ENCODE peak calls at places on chromosome 5, in nine cellular contexts. S is fibroblast of mammary gland, K is dorsolateral prefrontal cortex, P is LNCaP clone FGC, H is coronary artery, Z is epithelial cell of esophagus, M is A549, T is vagina, N is PC-3. O is an unnamed sample.

GRCh38 chr5:8247485-8247884 is 378.5 kb downstream of the MTRR start:
- DNase-seq in T (no peak), P (no peak), N (peak), M (no peak), S (no peak), Z (no peak), K (no peak), H (no peak), O (no peak)

GRCh38 chr5:103260951-103261350 is 2.4 kb downstream of the MACIR start:
- DNase-seq in T (no peak), N (no peak), H (no peak), Z (no peak), S (no peak), K (no peak), M (no peak), P (no peak), O (no peak)

GRCh38 chr5:10724799-10725507 is 36.1 kb downstream of the DAP start:
- DNase-seq in N (peak), Z (peak), K (no peak), M (peak), P (no peak), H (peak), T (no peak), S (peak), O (peak)

GRCh38 chr5:140567136-140567818 is 2.6 kb downstream of the SLC35A4 start:
- DNase-seq in S (no peak), M (no peak), P (no peak), H (no peak), N (no peak), T (no peak), Z (no peak), K (no peak), O (no peak)

GRCh38 chr5:135213034-135213386 is 179.0 kb upstream of the PITX1 start:
- DNase-seq in H (no peak), P (no peak), S (no peak), T (no peak), K (no peak), N (no peak), Z (no peak), M (no peak), O (no peak)

GRCh38 chr5:143890475-143890874 is 78.5 kb downstream of the HMHB1 start:
- DNase-seq in S (no peak), N (no peak), T (no peak), Z (peak), M (no peak), P (no peak), K (no peak), H (no peak), O (no peak)

GRCh38 chr5:95957804-95958203 is 3.8 kb downstream of the ELL2 start:
- DNase-seq in H (no peak), K (no peak), T (no peak), M (no peak), S (no peak), N (no peak), P (no peak), Z (no peak), O (no peak)

GRCh38 chr5:93570294-93571110 is 10.5 kb downstream of the NR2F1-AS1 start:
- DNase-seq in K (no peak), Z (no peak), M (no peak), S (no peak), P (no peak), N (no peak), H (no peak), T (no peak), O (no peak)

GRCh38 chr5:81140461-81140860 is 92.7 kb upstream of the CKMT2 start:
- DNase-seq in K (no peak), M (no peak), S (no peak), P (no peak), N (no peak), Z (no peak), H (no peak), T (no peak), O (no peak)

GRCh38 chr5:16574789-16575785 is 41.7 kb downstream of the RETREG1 start:
- DNase-seq in K (peak), P (no peak), S (peak), T (no peak), N (peak), Z (peak), M (no peak), H (no peak), O (peak)
- H3K4me3 ChIP-seq in K (no peak), P (no peak), S (no peak), T (no peak), N (peak), Z (no peak), M (no peak), H (no peak), O (no peak)

GRCh38 chr5:97906135-97906534 is 723.1 kb upstream of the RIOK2 start:
- DNase-seq in Z (no peak), M (no peak), H (no peak), P (no peak), T (no peak), S (no peak), K (no peak), N (no peak), O (no peak)

GRCh38 chr5:97907611-97908400 is 724.8 kb upstream of the RIOK2 start:
- DNase-seq in Z (no peak), N (no peak), T (no peak), K (no peak), H (no peak), M (no peak), P (no peak), S (no peak), O (no peak)

GRCh38 chr5:97915101-97915500 is 732.1 kb upstream of the RIOK2 start:
- DNase-seq in P (no peak), Z (no peak), K (no peak), S (no peak), M (no peak), T (no peak), N (no peak), H (no peak), O (no peak)

GRCh38 chr5:97914483-97914882 is 731.4 kb upstream of the RIOK2 start:
- DNase-seq in S (no peak), T (no peak), N (no peak), P (no peak), K (no peak), H (no peak), Z (no peak), M (no peak), O (no peak)

DNA sequence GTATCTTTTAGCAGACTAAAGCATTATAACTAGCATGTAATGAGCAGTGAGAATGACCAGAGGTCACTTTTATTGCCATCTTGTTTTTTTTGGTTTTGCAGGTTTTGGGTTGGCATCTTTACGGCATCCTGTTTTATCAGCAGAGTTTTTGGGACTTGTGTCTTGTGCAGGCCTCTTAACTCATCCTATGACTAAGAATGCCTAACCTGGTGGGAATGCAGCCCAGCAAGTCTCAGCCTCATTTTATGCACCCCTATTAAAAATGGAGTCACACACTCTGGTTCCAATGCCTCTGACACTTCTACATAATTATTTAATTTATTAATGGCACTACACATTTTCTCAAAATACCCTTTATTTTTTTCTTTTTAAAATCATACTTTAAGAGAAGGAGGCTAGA is 726.5 kb upstream of the RIOK2 start:
- DNase-seq in M (no peak), H (no peak), P (no peak), Z (peak), N (peak), K (no peak), S (no peak), T (no peak), O (no peak)
- TF ChIP-seq CTCF in M (no peak), H (no peak), P (no peak), Z (no peak), N (no peak), K (no peak), S (no peak), T (no peak), O (no peak)

GRCh38 chr5:174098694-174099093 is 53.2 kb downstream of the NSG2 start:
- DNase-seq in M (no peak), P (no peak), H (no peak), N (no peak), T (no peak), S (no peak), K (no peak), Z (no peak), O (no peak)
- H3K4me3 ChIP-seq in M (no peak), P (no peak), H (no peak), N (no peak), T (no peak), S (no peak), K (no peak), Z (no peak), O (no peak)

GRCh38 chr5:59348189-59348588 is 545.3 kb downstream of the PDE4D start:
- DNase-seq in Z (peak), S (no peak), M (no peak), N (peak), H (no peak), P (peak), K (no peak), T (no peak), O (no peak)
- TF ChIP-seq CTCF in Z (peak), S (no peak), M (no peak), N (no peak), H (no peak), P (peak), K (no peak), T (no peak), O (no peak)

GRCh38 chr5:147455321-147455720 is 54.5 kb downstream of the DPYSL3 start:
- DNase-seq in K (no peak), N (no peak), P (no peak), M (no peak), T (no peak), Z (no peak), S (peak), H (no peak), O (peak)
- H3K4me3 ChIP-seq in K (peak), N (no peak), P (no peak), M (no peak), T (peak), Z (no peak), S (no peak), H (peak), O (no peak)

GRCh38 chr5:171606414-171607024 is 179.1 kb upstream of the SMIM23 start:
- DNase-seq in M (no peak), Z (peak), K (no peak), S (peak), N (peak), H (no peak), T (no peak), P (no peak), O (no peak)
- TF ChIP-seq CTCF in M (peak), Z (peak), K (no peak), S (peak), N (peak), H (no peak), T (no peak), P (peak), O (peak)

DNA sequence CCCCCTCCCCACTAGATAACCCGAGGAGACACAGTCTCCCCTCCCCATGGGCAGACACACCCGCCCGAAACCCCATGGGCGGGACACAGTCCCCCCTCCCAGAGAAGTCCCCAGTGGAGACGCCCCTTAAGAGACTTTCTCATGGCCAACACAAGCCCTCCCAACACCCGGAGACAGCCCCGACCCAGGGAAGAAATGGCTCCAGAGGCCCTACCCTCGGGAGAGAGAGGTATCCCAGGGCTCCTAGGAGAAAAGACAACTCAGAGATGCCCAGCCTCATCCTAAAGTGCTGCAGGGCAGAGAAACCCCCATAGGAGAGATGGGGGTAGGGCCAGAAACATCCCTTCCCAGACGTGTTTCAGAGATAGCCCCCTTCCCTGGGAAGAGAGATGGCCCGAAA is 27.4 kb downstream of the PCDH1 start:
- DNase-seq in T (no peak), S (no peak), P (no peak), N (no peak), H (no peak), M (peak), K (no peak), Z (no peak), O (no peak)
- H3K4me3 ChIP-seq in T (peak), S (no peak), P (no peak), N (no peak), H (peak), M (peak), K (peak), Z (no peak), O (no peak)

GRCh38 chr5:122760281-122760680 is 14.6 kb upstream of the SNX2 start:
- DNase-seq in N (no peak), K (no peak), M (no peak), T (no peak), P (no peak), Z (no peak), H (no peak), S (no peak), O (no peak)

GRCh38 chr5:122770479-122770878 is 4.4 kb upstream of the SNX2 start:
- DNase-seq in T (no peak), M (no peak), Z (no peak), P (no peak), K (no peak), S (peak), N (no peak), H (no peak), O (peak)

GRCh38 chr5:122761115-122761514 is 13.8 kb upstream of the SNX2 start:
- DNase-seq in Z (no peak), H (no peak), P (no peak), K (no peak), M (no peak), N (no peak), T (no peak), S (no peak), O (no peak)

GRCh38 chr5:122766130-122766529 is 8.8 kb upstream of the SNX2 start:
- DNase-seq in S (no peak), T (no peak), P (no peak), M (no peak), Z (no peak), N (no peak), H (no peak), K (no peak), O (no peak)
- TF ChIP-seq CTCF in S (no peak), T (no peak), P (no peak), M (no peak), Z (no peak), N (no peak), H (no peak), K (no peak), O (no peak)

GRCh38 chr5:59274130-59274529 is 619.4 kb downstream of the PDE4D start:
- DNase-seq in M (no peak), T (no peak), S (no peak), P (no peak), N (no peak), K (no peak), H (no peak), Z (no peak), O (no peak)
- H3K4me3 ChIP-seq in M (peak), T (peak), S (no peak), P (peak), N (no peak), K (peak), H (peak), Z (no peak), O (no peak)

GRCh38 chr5:149452665-149453617 is 73.8 kb upstream of the IL17B start:
- DNase-seq in S (peak), K (no peak), T (no peak), N (peak), P (no peak), H (peak), Z (peak), M (no peak), O (peak)
- TF ChIP-seq CTCF in S (no peak), K (no peak), T (no peak), N (no peak), P (no peak), H (no peak), Z (peak), M (no peak), O (peak)

O was measured in cardiac fibroblast.